ENCODE peak calls at places on chromosome 10, in nine cellular contexts. F is neural progenitor cell, Y is mammary epithelial cell, I is chondrocyte, Q is osteocyte, R is transverse colon, X is astrocyte of the spinal cord, A is DND-41, S is glutamatergic neuron. U is an unnamed sample.

GRCh38 chr10:110389250-110389649 is 84.5 kb upstream of the SMNDC1 start:
- DNase-seq in R (no peak), Y (no peak), F (no peak), X (no peak), Q (no peak), I (no peak), S (no peak), A (no peak), U (no peak)

GRCh38 chr10:14185501-14186045 is 145.2 kb downstream of the FRMD4A start:
- DNase-seq in I (no peak), S (peak; percentile 24), F (peak; percentile 78), X (peak; percentile 93), A (peak; percentile 74), Y (peak; percentile 100), R (no peak), Q (no peak), U (peak; percentile 79)

GRCh38 chr10:13956826-13957225 is 370.1 kb downstream of the PRPF18 start:
- DNase-seq in S (no peak), F (no peak), Q (no peak), Y (no peak), R (peak; percentile 29), A (no peak), I (no peak), X (peak; percentile 72), U (no peak)

GRCh38 chr10:3110782-3111625 is 43.7 kb downstream of the PFKP start:
- DNase-seq in F (no peak), A (no peak), R (no peak), Y (no peak), X (no peak), Q (no peak), I (no peak), S (no peak), U (no peak)

GRCh38 chr10:122530177-122530576 is 30.4 kb upstream of the DMBT1 start:
- DNase-seq in X (peak; percentile 20), S (no peak), A (no peak), R (no peak), I (no peak), Y (no peak), Q (no peak), F (no peak), U (no peak)

GRCh38 chr10:129579228-129579627 is 112.2 kb downstream of the MGMT start:
- DNase-seq in I (no peak), F (no peak), A (no peak), Q (no peak), S (no peak), Y (no peak), R (no peak), X (no peak), U (no peak)

GRCh38 chr10:89535185-89536012 is at the start of gene SLC16A12:
- DNase-seq in A (no peak), X (peak; percentile 23), Y (no peak), I (no peak), R (no peak), F (peak; percentile 87), S (peak; percentile 66), Q (peak; percentile 86), U (no peak)

GRCh38 chr10:14126697-14127440 is 203.9 kb downstream of the FRMD4A start:
- DNase-seq in X (peak; percentile 13), I (no peak), F (no peak), R (no peak), A (no peak), Y (peak; percentile 64), S (no peak), Q (no peak), U (no peak)

GRCh38 chr10:45553155-45553554 is 119.4 kb downstream of the ZFAND4 start:
- DNase-seq in S (no peak), A (no peak), F (no peak), X (no peak), I (no peak), Q (no peak), R (no peak), Y (no peak), U (no peak)

GRCh38 chr10:14146005-14146404 is 184.7 kb downstream of the FRMD4A start:
- DNase-seq in Q (no peak), F (no peak), Y (no peak), X (peak; percentile 23), S (no peak), A (no peak), I (no peak), R (no peak), U (no peak)

GRCh38 chr10:75335191-75335590 is 66.4 kb downstream of the ZNF503 start:
- DNase-seq in F (no peak), S (no peak), I (no peak), R (no peak), A (no peak), X (no peak), Y (no peak), Q (no peak), U (no peak)

GRCh38 chr10:110820321-110820814 is 51.4 kb upstream of the PDCD4 start:
- DNase-seq in A (no peak), S (no peak), Q (no peak), Y (no peak), F (no peak), R (no peak), X (no peak), I (no peak), U (no peak)

GRCh38 chr10:182441-183201 is 47.4 kb downstream of the ZMYND11 start:
- DNase-seq in S (no peak), Y (no peak), F (no peak), R (no peak), Q (no peak), I (no peak), X (peak; percentile 53), A (no peak), U (peak; percentile 34)

GRCh38 chr10:96719850-96720421 is 378 bp downstream of the PIK3AP1 start:
- DNase-seq in Q (no peak), A (no peak), F (peak; percentile 77), R (peak; percentile 83), Y (no peak), I (no peak), S (peak; percentile 53), X (no peak), U (peak; percentile 85)
- TF ChIP-seq CTCF in Q (peak; percentile 23), A (peak; percentile 13), F (peak; percentile 57), R (peak; percentile 37), Y (no peak), I (peak; percentile 72), S (no peak), X (peak; percentile 48), U (peak; percentile 72)

GRCh38 chr10:27285093-27285492 is 44.5 kb upstream of the ACBD5 start:
- DNase-seq in A (no peak), I (no peak), Y (peak; percentile 9), Q (no peak), X (peak; percentile 5), R (no peak), F (peak; percentile 43), S (no peak), U (peak; percentile 59)
- TF ChIP-seq CTCF in A (peak; percentile 50), I (peak; percentile 49), Y (peak; percentile 35), Q (peak; percentile 24), X (peak; percentile 22), R (peak; percentile 9), F (peak; percentile 57), S (no peak), U (no peak)

DNA sequence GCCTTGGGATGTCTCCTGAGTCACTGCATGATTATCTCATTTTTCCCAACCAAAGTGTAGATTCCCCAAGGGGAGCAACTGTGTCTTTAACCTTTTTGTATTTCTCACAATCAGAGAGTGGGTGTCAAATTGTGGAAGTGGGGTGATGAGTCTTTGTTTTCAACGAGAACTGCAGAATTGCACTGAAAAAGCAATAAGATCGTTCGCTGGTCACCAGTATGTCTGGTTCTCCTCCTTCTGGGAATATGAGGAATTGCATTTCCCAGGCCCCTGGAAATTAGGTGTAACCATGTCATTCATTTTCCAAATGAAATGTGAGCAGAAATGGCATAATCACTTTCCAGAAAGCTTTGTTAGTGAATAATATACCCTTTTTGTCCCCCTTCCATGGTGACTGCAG is 326.9 kb downstream of the GPAM start:
- DNase-seq in R (no peak), S (no peak), Q (no peak), F (peak; percentile 27), A (no peak), X (no peak), Y (no peak), I (no peak), U (no peak)
- TF ChIP-seq CTCF in R (peak; percentile 20), S (peak; percentile 40), Q (no peak), F (peak; percentile 52), A (peak; percentile 15), X (peak; percentile 32), Y (peak; percentile 8), I (peak; percentile 37), U (no peak)

DNA sequence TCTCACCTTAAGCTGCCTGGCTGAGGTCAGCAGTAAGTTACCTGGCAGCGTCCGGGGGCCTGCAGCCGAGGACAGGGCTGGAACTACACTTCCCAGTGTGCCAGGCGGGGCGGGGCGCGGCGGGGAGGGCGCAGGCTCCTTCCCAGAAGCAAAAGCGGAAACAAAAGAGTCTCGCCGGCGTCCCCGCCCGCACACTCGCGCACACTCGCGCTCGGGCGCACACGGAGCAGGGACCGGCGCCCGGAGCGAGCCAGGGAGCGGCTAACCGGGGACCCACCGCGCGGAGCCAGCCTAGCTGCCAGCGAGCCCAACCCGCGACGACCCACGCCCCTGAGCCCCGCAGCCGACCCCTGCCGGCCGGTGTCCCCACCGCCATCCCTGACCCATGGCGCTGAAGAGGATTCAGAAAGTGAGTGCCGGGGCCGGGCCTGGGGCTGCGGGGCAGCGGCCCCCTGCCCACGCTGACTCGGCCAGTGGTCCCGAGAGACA is at the start of gene UBE2D1:
- DNase-seq in X (peak; percentile 76), F (peak; percentile 84), Q (peak; percentile 90), R (peak; percentile 95), I (peak; percentile 93), S (peak; percentile 92), A (peak; percentile 87), Y (peak; percentile 74), U (peak; percentile 90)
- TF ChIP-seq CTCF in X (peak; percentile 20), F (peak; percentile 51), Q (peak; percentile 34), R (no peak), I (peak; percentile 61), S (peak; percentile 58), A (no peak), Y (no peak), U (no peak)

GRCh38 chr10:103854687-103855423 is 521 bp downstream of the SH3PXD2A start:
- DNase-seq in A (peak; percentile 10), S (peak; percentile 67), Y (no peak), F (peak; percentile 63), R (peak; percentile 46), Q (no peak), I (no peak), X (peak; percentile 32), U (peak; percentile 53)
- TF ChIP-seq CTCF in A (no peak), S (no peak), Y (peak; percentile 15), F (peak; percentile 47), R (no peak), Q (peak; percentile 32), I (peak; percentile 52), X (no peak), U (no peak)